ENCODE peak calls at places on chromosomes 2 and 18, in four cellular contexts. Y, W, N and T are unnamed samples.

GRCh38 chr2:174919886-174920595 is 85.1 kb downstream of the CHN1 start:
- ATAC-seq in Y (no peak), W (no peak), N (no peak), T (no peak)

GRCh38 chr18:36075862-36076587 is 8.7 kb upstream of the RPRD1A start:
- ATAC-seq in Y (no peak), W (no peak), N (peak; percentile 87), T (no peak)

GRCh38 chr2:239697765-239698164 is 296.9 kb upstream of the HDAC4 start:
- ATAC-seq in Y (peak; percentile 63), W (no peak), N (peak; percentile 51), T (no peak)

GRCh38 chr2:27889774-27890145 is 427 bp downstream of the RBKS start:
- ATAC-seq in Y (peak; percentile 30), W (no peak), N (peak; percentile 23), T (no peak)

GRCh38 chr2:234373060-234373459 is 123.8 kb downstream of the ARL4C start:
- ATAC-seq in Y (no peak), W (no peak), N (no peak), T (no peak)

GRCh38 chr18:10291568-10291981 is 162.9 kb upstream of the APCDD1 start:
- ATAC-seq in Y (no peak), W (no peak), N (peak; percentile 40), T (peak; percentile 80)

GRCh38 chr2:222939208-222939846 is 78.5 kb downstream of the ACSL3 start:
- ATAC-seq in Y (peak; percentile 99), W (peak; percentile 98), N (peak; percentile 89), T (no peak)

GRCh38 chr18:46630160-46630559 is 26.9 kb downstream of the LOXHD1 start:
- ATAC-seq in Y (no peak), W (no peak), N (no peak), T (no peak)

GRCh38 chr2:69013837-69014796 is 1.1 kb downstream of the ANTXR1 start:
- ATAC-seq in Y (peak; percentile 10), W (no peak), N (peak; percentile 36), T (no peak)

GRCh38 chr18:59629894-59630293 is 67.3 kb downstream of the CCBE1 start:
- ATAC-seq in Y (no peak), W (no peak), N (no peak), T (no peak)

GRCh38 chr2:189522435-189523151 is 58.0 kb downstream of the SLC40A1 start:
- ATAC-seq in Y (no peak), W (no peak), N (peak; percentile 87), T (peak; percentile 81)

GRCh38 chr18:79805926-79806487 is 8.3 kb downstream of the KCNG2 start:
- ATAC-seq in Y (no peak), W (no peak), N (no peak), T (no peak)

GRCh38 chr2:134160793-134161504 is 92.9 kb upstream of the MGAT5 start:
- ATAC-seq in Y (no peak), W (no peak), N (peak; percentile 46), T (peak; percentile 37)

GRCh38 chr2:86332654-86333053 is 4.8 kb downstream of the REEP1 start:
- ATAC-seq in Y (no peak), W (no peak), N (no peak), T (no peak)
- TF ChIP-seq POLR2AphosphoS5 in Y (no peak), W (no peak), N (no peak), T (no peak)

GRCh38 chr2:224194161-224194560 is 155.1 kb upstream of the SERPINE2 start:
- ATAC-seq in Y (no peak), W (no peak), N (no peak), T (no peak)
- TF ChIP-seq POLR2AphosphoS5 in Y (no peak), W (no peak), N (no peak), T (no peak)

DNA sequence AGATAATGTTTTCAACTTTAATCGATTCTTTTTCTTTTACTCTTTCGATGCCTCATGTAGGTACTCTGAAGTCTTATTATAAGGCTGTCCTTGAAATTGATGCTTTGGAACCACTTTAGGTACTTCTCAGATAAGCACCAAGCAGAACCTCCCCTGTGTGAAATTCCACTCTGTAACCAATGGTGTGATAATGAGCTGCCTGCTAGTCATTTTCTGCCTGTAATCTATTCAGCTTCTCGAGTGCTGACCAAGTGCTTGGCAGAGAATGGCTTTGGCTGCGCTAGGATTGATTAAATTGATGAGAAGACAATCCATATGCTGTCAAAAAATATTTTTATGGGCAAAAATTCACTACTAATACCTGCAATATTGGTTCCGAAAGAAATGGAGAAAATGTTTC is 132.1 kb upstream of the STON1 start:
- ATAC-seq in Y (no peak), W (no peak), N (no peak), T (no peak)
- TF ChIP-seq POLR2AphosphoS5 in Y (no peak), W (no peak), N (no peak), T (no peak)

DNA sequence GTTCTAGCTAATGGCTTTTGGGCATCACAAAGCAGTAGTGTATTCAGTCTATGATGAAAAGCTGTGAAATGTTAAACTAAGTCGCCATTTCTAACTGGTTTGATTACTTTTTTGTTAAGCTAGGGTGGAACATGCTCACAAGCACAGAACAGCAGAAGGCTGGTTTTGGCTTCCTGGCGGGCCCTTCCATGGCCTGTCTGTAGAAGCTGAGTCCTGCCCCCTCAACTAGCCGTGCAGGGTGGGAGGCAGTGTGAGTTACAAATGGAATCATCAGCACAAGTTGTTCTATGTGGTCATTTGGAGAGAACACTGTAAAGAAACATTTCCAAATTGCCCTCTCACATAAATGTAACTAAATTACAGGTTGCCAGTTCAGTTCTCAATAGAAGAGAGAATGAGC is 290.8 kb downstream of the ALPK2 start:
- ATAC-seq in Y (no peak), W (no peak), N (no peak), T (no peak)
- TF ChIP-seq POLR2AphosphoS5 in Y (no peak), W (no peak), N (no peak), T (no peak)

DNA sequence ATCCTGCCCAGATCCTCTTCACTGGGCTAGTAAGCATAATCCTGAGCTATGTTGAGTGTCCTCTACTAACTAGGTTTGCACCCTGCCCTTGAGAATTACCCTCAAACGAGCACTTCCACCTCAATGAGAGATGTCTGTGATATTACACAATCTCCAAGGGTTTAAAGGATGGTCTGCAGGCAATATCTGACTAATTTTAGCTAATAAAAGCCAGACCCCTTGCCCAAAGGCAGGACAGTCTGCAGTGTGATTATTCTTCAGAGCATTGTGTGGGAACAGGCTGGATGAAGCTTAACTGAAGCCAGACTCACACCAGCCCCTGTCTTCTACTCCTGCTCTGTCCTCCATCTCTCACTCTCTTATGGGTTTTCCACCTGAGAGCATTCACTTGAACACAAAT is 544.9 kb upstream of the DDX18 start:
- ATAC-seq in Y (no peak), W (no peak), N (no peak), T (no peak)
- TF ChIP-seq POLR2AphosphoS5 in Y (no peak), W (no peak), N (no peak), T (no peak)

GRCh38 chr2:71494091-71494490 is 40.7 kb downstream of the DYSF start:
- ATAC-seq in Y (no peak), W (no peak), N (no peak), T (no peak)

GRCh38 chr2:71486881-71487640 is 33.7 kb downstream of the DYSF start:
- ATAC-seq in Y (no peak), W (no peak), N (no peak), T (no peak)

GRCh38 chr2:71496156-71496770 is 42.9 kb downstream of the DYSF start:
- ATAC-seq in Y (peak; percentile 89), W (no peak), N (peak; percentile 55), T (no peak)

GRCh38 chr2:71494523-71495155 is 41.3 kb downstream of the DYSF start:
- ATAC-seq in Y (no peak), W (peak; percentile 86), N (no peak), T (no peak)

GRCh38 chr2:71492112-71492511 is 38.8 kb downstream of the DYSF start:
- ATAC-seq in Y (no peak), W (no peak), N (no peak), T (peak; percentile 83)
- TF ChIP-seq POLR2AphosphoS5 in Y (no peak), W (no peak), N (no peak), T (peak; percentile 72)